ENCODE peak calls at places on chromosomes 5 and 9, in six cellular contexts. L, Y, R, D, Q and P are unnamed samples.

GRCh38 chr5:107878676-107879075 is 207.9 kb upstream of the EFNA5 start:
- DNase-seq in Y (no peak), D (no peak), Q (no peak), L (no peak), R (no peak), P (no peak)

GRCh38 chr9:34125681-34126206 is 754 bp downstream of the DCAF12 start:
- DNase-seq in L (no peak), Y (no peak), D (no peak), R (peak), Q (no peak), P (no peak)

GRCh38 chr9:19782005-19782404 is 6.8 kb downstream of the SLC24A2 start:
- DNase-seq in D (no peak), L (no peak), Y (peak), R (peak), Q (no peak), P (no peak)

GRCh38 chr5:139725073-139725830 is 70.4 kb upstream of the PSD2 start:
- DNase-seq in Y (no peak), Q (peak), R (peak), L (peak), D (peak), P (no peak)

GRCh38 chr9:69016366-69017096 is 2.6 kb upstream of the PRKACG start:
- DNase-seq in D (no peak), Q (no peak), L (no peak), Y (no peak), R (no peak), P (no peak)

GRCh38 chr9:114720296-114720695 is 38.3 kb upstream of the TEX48 start:
- DNase-seq in L (no peak), Q (no peak), Y (no peak), R (no peak), D (no peak), P (no peak)

GRCh38 chr9:95120781-95121370 is 196.6 kb downstream of the FANCC start:
- DNase-seq in L (no peak), Y (no peak), D (no peak), Q (no peak), R (no peak), P (no peak)

GRCh38 chr5:171336486-171337206 is 27.6 kb downstream of the TLX3 start:
- DNase-seq in Y (peak), D (peak), L (peak), R (peak), Q (no peak), P (no peak)

GRCh38 chr5:92527311-92528078 is 1053.5 kb downstream of the NR2F1-AS1 start:
- DNase-seq in D (peak), Y (no peak), L (no peak), R (no peak), Q (no peak), P (no peak)

GRCh38 chr5:133906303-133906702 is 62.1 kb downstream of the C5orf15 start:
- DNase-seq in R (no peak), D (no peak), Q (no peak), Y (no peak), L (no peak), P (no peak)